ENCODE peak calls at places on chromosomes 5 and 9, in five cellular contexts. Y is ascending aorta, F is RWPE2, I is iris pigment epithelial cell, A is dorsolateral prefrontal cortex. E is an unnamed sample.

GRCh38 chr5:10676946-10677345 is 84.1 kb downstream of the DAP start:
- DNase-seq in Y (no peak), F (no peak), I (no peak), A (no peak), E (no peak)

GRCh38 chr9:124054671-124055212 is 43.2 kb downstream of the LHX2 start:
- DNase-seq in Y (no peak), F (no peak), I (peak), A (no peak), E (no peak)

GRCh38 chr9:133050142-133050541 is 11.6 kb upstream of the CEL start:
- DNase-seq in Y (no peak), F (no peak), I (peak), A (peak), E (no peak)

GRCh38 chr5:17248999-17249634 is 31.7 kb downstream of the BASP1 start:
- DNase-seq in Y (no peak), F (peak), I (peak), A (no peak), E (no peak)

GRCh38 chr5:173643964-173644363 is 27.5 kb upstream of the BOD1 start:
- DNase-seq in Y (no peak), F (peak), I (no peak), A (peak), E (no peak)

GRCh38 chr9:22244141-22245011 is 202.2 kb upstream of the DMRTA1 start:
- DNase-seq in Y (no peak), F (no peak), I (peak), A (no peak), E (no peak)

GRCh38 chr5:132385321-132386105 is 16.0 kb downstream of the SLC22A5 start:
- DNase-seq in Y (no peak), F (no peak), I (peak), A (no peak), E (no peak)

GRCh38 chr5:27561408-27561807 is 523.0 kb upstream of the CDH9 start:
- DNase-seq in Y (no peak), F (no peak), I (no peak), A (no peak), E (no peak)

GRCh38 chr5:17796757-17797398 is 162.6 kb downstream of the TAF11L14 start:
- DNase-seq in Y (no peak), F (no peak), I (no peak), A (no peak), E (no peak)

E was measured in thoracic aorta.